ENCODE peak calls at places on chromosomes 16 and 17, in six cellular contexts. I, A, X, F, T and N are unnamed samples.
A peak's percentile ranks its signal among the peaks of the same experiment; 100 is the strongest.

GRCh38 chr17:7572338-7572587 is 7.2 kb upstream of the CD68 start:
- DNase-seq in T (no peak), A (no peak), I (no peak), F (no peak), X (no peak), N (no peak)

GRCh38 chr17:18994626-18995025 is 9.9 kb downstream of the FAM83G start:
- DNase-seq in A (no peak), I (no peak), F (peak; percentile 23), X (no peak), T (no peak), N (no peak)

GRCh38 chr17:57396515-57396921 is 140.2 kb downstream of the MSI2 start:
- DNase-seq in A (no peak), I (no peak), F (no peak), X (no peak), T (no peak), N (no peak)

GRCh38 chr16:48526058-48526957 is 83.7 kb downstream of the N4BP1 start:
- DNase-seq in T (peak; percentile 75), A (no peak), F (no peak), I (peak; percentile 8), X (peak; percentile 51), N (no peak)

GRCh38 chr17:78812849-78813248 is 27.8 kb downstream of the USP36 start:
- DNase-seq in T (no peak), A (no peak), X (no peak), I (no peak), F (no peak), N (no peak)

GRCh38 chr16:60230666-60231065 is 1496.5 kb upstream of the GOT2 start:
- DNase-seq in F (no peak), A (no peak), T (peak; percentile 74), X (peak; percentile 72), I (peak; percentile 21), N (no peak)

GRCh38 chr16:80283450-80284392 is 257.1 kb upstream of the DYNLRB2 start:
- DNase-seq in I (no peak), T (no peak), X (no peak), F (peak; percentile 58), A (no peak), N (no peak)

GRCh38 chr17:9436629-9437028 is 139.0 kb downstream of the STX8 start:
- DNase-seq in F (no peak), X (no peak), A (no peak), T (no peak), I (peak; percentile 57), N (no peak)

GRCh38 chr16:85659805-85660511 is 28.8 kb downstream of the GINS2 start:
- DNase-seq in T (peak; percentile 36), X (peak; percentile 13), A (peak; percentile 70), F (peak; percentile 41), I (peak; percentile 28), N (peak; percentile 89)

GRCh38 chr16:72960101-72960500 is 87.8 kb downstream of the ZFHX3 start:
- DNase-seq in T (no peak), A (no peak), X (no peak), F (no peak), I (no peak), N (no peak)

GRCh38 chr17:77404812-77405581 is 264.2 kb downstream of the SEC14L1 start:
- DNase-seq in T (peak; percentile 74), F (peak; percentile 86), X (no peak), I (peak; percentile 84), A (no peak), N (no peak)

GRCh38 chr16:79008036-79008868 is 592.3 kb downstream of the MAF start:
- DNase-seq in T (no peak), A (no peak), X (peak; percentile 92), F (no peak), I (no peak), N (no peak)

GRCh38 chr17:1762906-1763829 is 1.3 kb downstream of the SERPINF1 start:
- DNase-seq in F (peak; percentile 74), X (no peak), T (no peak), A (no peak), I (peak; percentile 72), N (no peak)

GRCh38 chr16:71954699-71955195 is 45.5 kb downstream of the PKD1L3 start:
- DNase-seq in I (no peak), F (no peak), T (peak; percentile 8), X (peak; percentile 48), A (no peak), N (no peak)
- H3K27ac ChIP-seq in I (no peak overlapping the region), F (no peak overlapping the region), T (no peak overlapping the region), X (peak overlapping the region; percentile 49), A (no peak overlapping the region), N (no peak overlapping the region)

DNA sequence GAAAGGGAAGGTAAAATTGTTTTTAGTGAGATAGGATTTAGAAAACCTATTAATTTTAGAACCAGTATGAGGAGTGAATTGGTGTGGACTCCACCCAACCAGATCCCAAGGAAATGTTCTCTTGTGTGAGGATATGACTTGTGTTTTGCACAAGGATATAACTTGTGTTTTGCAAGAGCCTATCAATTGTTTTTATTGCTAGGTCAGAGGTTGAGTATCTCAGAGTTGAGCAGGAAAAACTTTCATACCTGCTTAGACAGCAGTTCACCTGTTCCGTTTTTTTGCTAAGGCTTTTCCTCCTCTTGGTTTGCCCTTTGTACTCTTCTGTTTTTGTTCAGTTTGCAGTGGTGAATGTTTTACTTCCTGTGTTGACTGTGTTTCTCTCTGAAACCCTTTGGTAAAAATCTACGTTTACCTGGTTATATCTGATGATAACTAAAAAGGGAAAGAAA is 5.1 kb downstream of the NBR1 start:
- DNase-seq in T (no peak), I (no peak), X (peak; percentile 14), A (no peak), F (no peak), N (no peak)
- H3K4me1 ChIP-seq in T (peaks cover 19% of the 10 kb centered on the region), I (peaks cover 11% of the 10 kb centered on the region), X (peaks cover 21% of the 10 kb centered on the region), A (peaks cover 50% of the 10 kb centered on the region), F (peaks cover 2% of the 10 kb centered on the region), N (peaks cover 53% of the 10 kb centered on the region)

DNA sequence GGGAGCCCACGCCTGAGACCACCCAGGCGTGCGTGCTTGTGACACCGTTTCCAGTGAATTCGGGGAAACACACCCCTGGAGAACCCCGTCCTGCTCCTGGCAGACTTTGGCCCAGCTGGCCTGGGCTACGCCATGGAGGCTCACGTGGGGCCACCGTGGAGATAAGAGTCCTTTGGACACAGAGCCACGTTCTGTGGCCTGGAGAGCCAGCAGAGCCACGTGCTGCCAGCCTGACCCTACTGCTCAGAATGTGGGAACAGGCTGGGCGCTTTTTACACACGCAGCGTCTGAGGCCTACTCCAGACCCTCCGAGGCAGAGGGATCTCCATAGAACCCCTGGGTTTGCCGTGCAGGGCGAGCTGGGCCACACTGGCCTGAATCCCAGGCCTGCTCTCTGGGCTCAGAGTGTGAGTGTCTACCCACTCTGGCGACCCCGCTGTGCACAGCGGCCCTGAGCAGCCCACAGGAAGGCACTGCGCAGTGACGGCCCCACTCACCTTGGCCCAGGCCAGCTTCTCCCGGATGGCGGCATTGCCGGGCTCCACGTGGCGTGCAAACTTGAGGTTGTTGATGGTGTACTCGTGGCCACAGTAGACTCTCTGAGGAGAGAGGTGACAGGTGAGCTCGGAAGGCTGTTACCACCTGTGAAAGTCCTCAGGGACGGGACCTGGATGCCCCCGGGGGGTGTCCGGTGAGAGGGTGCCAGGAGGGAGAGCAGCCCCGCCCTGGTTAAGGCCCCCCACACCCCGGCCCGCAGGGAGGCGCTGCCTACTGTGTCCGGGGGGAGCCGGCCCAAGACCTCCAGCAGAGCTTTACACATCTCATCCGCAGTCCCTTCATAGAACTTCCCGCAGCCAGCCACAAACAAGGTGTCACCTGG is 10.0 kb downstream of the HAGH start:
- DNase-seq in I (no peak), T (no peak), A (peak; percentile 70), X (no peak), F (no peak), N (no peak)
- TF ChIP-seq CTCF in I (no peak), T (no peak), A (no peak), X (no peak), F (no peak), N (no peak)

GRCh38 chr17:39083270-39083669 is 68.2 kb downstream of the PLXDC1 start:
- DNase-seq in T (no peak), A (no peak), F (no peak), I (no peak), X (no peak), N (peak; percentile 39)
- H3K27ac ChIP-seq in T (no peak overlapping the region), A (no peak overlapping the region), F (no peak overlapping the region), I (no peak overlapping the region), X (no peak overlapping the region), N (no peak overlapping the region)

GRCh38 chr17:40343126-40344119 is 21.1 kb downstream of the GJD3 start:
- DNase-seq in T (no peak), X (no peak), A (peak; percentile 67), I (no peak), F (no peak), N (no peak)

GRCh38 chr17:40340880-40341807 is 23.4 kb downstream of the GJD3 start:
- DNase-seq in X (no peak), F (peak; percentile 73), I (peak; percentile 81), T (peak; percentile 52), A (peak; percentile 92), N (peak; percentile 95)

GRCh38 chr17:40344321-40345160 is 20.0 kb downstream of the GJD3 start:
- DNase-seq in A (no peak), X (no peak), T (no peak), F (no peak), I (no peak), N (no peak)

GRCh38 chr17:40341808-40342574 is 22.5 kb downstream of the GJD3 start:
- DNase-seq in X (no peak), A (peak; percentile 91), T (no peak), I (peak; percentile 70), F (peak; percentile 50), N (peak; percentile 82)

GRCh38 chr17:40342575-40343058 is 21.9 kb downstream of the GJD3 start:
- DNase-seq in F (no peak), X (no peak), T (no peak), A (peak; percentile 58), I (no peak), N (peak; percentile 17)
- H3K4me1 ChIP-seq in F (peaks cover 39% of the 10 kb centered on the region), X (no peaks in the 10 kb centered on the region), T (peaks cover 63% of the 10 kb centered on the region), A (peaks cover 50% of the 10 kb centered on the region), I (peaks cover 35% of the 10 kb centered on the region), N (peaks cover 71% of the 10 kb centered on the region)

DNA sequence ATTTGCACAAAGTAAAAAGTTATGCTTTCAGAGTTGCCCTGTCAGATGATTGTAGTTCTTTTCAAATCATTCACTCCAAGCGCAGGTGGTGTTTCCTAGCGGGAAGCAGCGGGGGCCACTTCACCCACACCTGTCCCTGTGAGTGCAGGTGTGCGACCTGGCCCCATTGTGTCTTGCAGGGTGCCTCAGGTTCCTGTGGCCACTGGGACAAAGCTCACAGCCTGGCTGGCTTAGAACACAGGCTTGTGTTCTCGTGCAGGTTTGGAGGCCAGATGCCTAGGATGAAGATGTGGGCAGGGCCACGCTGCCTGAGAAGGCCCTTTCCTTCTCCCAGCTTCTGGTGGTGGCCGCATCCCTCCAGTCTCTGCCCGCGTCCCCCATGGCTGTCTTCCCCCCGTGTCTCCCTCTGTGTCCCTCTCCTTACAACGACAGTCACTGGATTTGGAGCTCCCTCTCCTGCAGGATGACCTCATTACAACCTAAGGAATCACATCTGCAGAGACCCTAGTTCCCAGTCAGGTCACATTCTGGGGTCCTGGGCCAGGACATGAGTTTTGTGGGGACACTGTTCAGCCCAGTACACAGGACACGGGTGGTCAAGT is 90.5 kb downstream of the NPIPB11 start:
- DNase-seq in A (peak; percentile 33), X (peak; percentile 6), T (no peak), I (no peak), F (no peak), N (no peak)
- TF ChIP-seq CTCF in A (no peak), X (no peak), T (peak; percentile 24), I (no peak), F (no peak), N (no peak)